ENCODE peak calls at places on chromosomes 2 and 18, in four cellular contexts. Q is transverse colon; R is RPMI7951; B is activated CD4-positive, alpha-beta T cell treated with anti-CD3 and anti-CD28 coated beads for 4 hours. M is an unnamed sample.

GRCh38 chr18:59735269-59735860 is 38.1 kb upstream of the CCBE1 start:
- DNase-seq in R (no peak), Q (no peak), B (no peak), M (no peak)

GRCh38 chr2:205087862-205088261 is 542.6 kb downstream of the PARD3B start:
- DNase-seq in R (no peak), Q (no peak), B (no peak), M (no peak)

GRCh38 chr2:113967272-113967671 is 77.4 kb downstream of the ACTR3 start:
- DNase-seq in B (no peak), Q (no peak), R (no peak), M (no peak)

GRCh38 chr2:197296861-197297260 is 13.7 kb downstream of the ANKRD44 start:
- DNase-seq in R (no peak), B (no peak), Q (no peak), M (no peak)

GRCh38 chr18:55385770-55386169 is 202.2 kb downstream of the TCF4 start:
- DNase-seq in Q (no peak), B (no peak), R (peak), M (no peak)

GRCh38 chr2:191501390-191502168 is 176.4 kb upstream of the NABP1 start:
- DNase-seq in R (peak), B (no peak), Q (no peak), M (peak)

GRCh38 chr2:177474904-177475474 is 82.4 kb downstream of the AGPS start:
- DNase-seq in R (peak), Q (no peak), B (no peak), M (peak)

GRCh38 chr2:236673823-236674185 is 104.2 kb downstream of the ACKR3 start:
- DNase-seq in Q (no peak), R (no peak), B (no peak), M (no peak)

GRCh38 chr2:172440795-172441194 is 13.4 kb downstream of the ITGA6 start:
- DNase-seq in Q (no peak), R (peak), B (no peak), M (no peak)

GRCh38 chr2:70029814-70030409 is 57.4 kb upstream of the PCBP1 start:
- DNase-seq in R (peak), B (no peak), Q (peak), M (peak)

GRCh38 chr2:204226305-204226861 is 289.8 kb downstream of the ICOS start:
- DNase-seq in Q (no peak), B (no peak), R (no peak), M (no peak)

GRCh38 chr2:207184768-207185167 is 19.0 kb upstream of the KLF7 start:
- DNase-seq in Q (no peak), B (no peak), R (no peak), M (peak)

GRCh38 chr2:183070942-183071844 is 7.4 kb upstream of the DUSP19 start:
- DNase-seq in B (no peak), R (peak), Q (peak), M (no peak)

GRCh38 chr2:96856776-96857673 is 791 bp downstream of the ANKRD39 start:
- DNase-seq in R (peak), Q (peak), B (no peak), M (peak)

GRCh38 chr18:37586641-37587225 is 21.1 kb upstream of the CELF4 start:
- DNase-seq in R (no peak), B (no peak), Q (no peak), M (peak)

GRCh38 chr2:48343571-48344440 is 186.1 kb upstream of the STON1 start:
- DNase-seq in Q (no peak), B (no peak), R (peak), M (peak)

GRCh38 chr18:79798999-79799370 is 1.2 kb downstream of the KCNG2 start:
- DNase-seq in R (no peak), B (no peak), Q (no peak), M (no peak)

GRCh38 chr18:55384551-55385275 is 203.3 kb downstream of the TCF4 start:
- DNase-seq in B (no peak), Q (peak), R (peak), M (peak)

GRCh38 chr18:45637546-45638327 is 22.5 kb downstream of the SLC14A2 start:
- DNase-seq in R (peak), B (no peak), Q (no peak), M (no peak)

GRCh38 chr2:10120938-10121574 is 1.5 kb upstream of the RRM2 start:
- DNase-seq in R (peak), B (no peak), Q (peak), M (peak)

GRCh38 chr2:43592443-43592842 is 3.4 kb downstream of the THADA start:
- DNase-seq in B (no peak), R (no peak), Q (no peak), M (peak)

GRCh38 chr2:33848486-33848885 is 249.4 kb upstream of the FAM98A start:
- DNase-seq in Q (no peak), B (no peak), R (peak), M (peak)

GRCh38 chr18:25459814-25460213 is 107.8 kb upstream of the ZNF521 start:
- DNase-seq in Q (no peak), B (no peak), R (no peak), M (no peak)

GRCh38 chr2:109322646-109323045 is 193.6 kb downstream of the SH3RF3 start:
- DNase-seq in B (no peak), R (no peak), Q (no peak), M (no peak)

GRCh38 chr2:156647377-156648010 is 211.3 kb downstream of the GPD2 start:
- DNase-seq in Q (no peak), R (no peak), B (no peak), M (no peak)

GRCh38 chr18:12606592-12607315 is 51.2 kb downstream of the SPIRE1 start:
- DNase-seq in Q (no peak), B (no peak), R (peak), M (peak)

GRCh38 chr2:110157153-110157793 is 41.7 kb upstream of the MALL start:
- DNase-seq in R (peak), B (no peak), Q (peak), M (peak)

GRCh38 chr2:75356857-75357256 is 157.5 kb upstream of the TACR1 start:
- DNase-seq in Q (no peak), R (no peak), B (no peak), M (no peak)

GRCh38 chr2:27833931-27834330 is 56.3 kb downstream of the RBKS start:
- DNase-seq in B (no peak), R (peak), Q (no peak), M (peak)

GRCh38 chr18:67463829-67464228 is 52.7 kb downstream of the DSEL start:
- DNase-seq in Q (no peak), R (peak), B (no peak), M (no peak)

GRCh38 chr2:210309546-210310233 is 5.3 kb downstream of the MYL1 start:
- DNase-seq in Q (no peak), R (no peak), B (no peak), M (no peak)

GRCh38 chr2:127419448-127420038 is 1.3 kb downstream of the PROC start:
- DNase-seq in R (no peak), B (no peak), Q (no peak), M (no peak)

GRCh38 chr2:38720613-38721241 is 30.4 kb downstream of the SRSF7 start:
- DNase-seq in B (no peak), R (peak), Q (peak), M (peak)

GRCh38 chr18:3468833-3469232 is 18.9 kb downstream of the TGIF1 start:
- DNase-seq in Q (no peak), B (no peak), R (no peak), M (no peak)

GRCh38 chr2:99809259-99809900 is 319.6 kb upstream of the REV1 start:
- DNase-seq in B (no peak), R (no peak), Q (no peak), M (peak)

M was measured in M059J.